ENCODE peak calls at places on chromosome 7, in four cellular contexts. D is brain microvascular endothelial cell, E is retina, Q is T-helper 2 cell. N is an unnamed sample.

GRCh38 chr7:26648429-26649015 is 215.9 kb downstream of the SKAP2 start:
- DNase-seq in D (no peak), E (no peak), Q (no peak), N (no peak)

GRCh38 chr7:132424277-132424676 is 152.0 kb downstream of the PLXNA4 start:
- DNase-seq in E (no peak), D (no peak), Q (no peak), N (no peak)

GRCh38 chr7:39324134-39324760 is 242.0 kb upstream of the YAE1 start:
- DNase-seq in E (no peak), Q (no peak), D (no peak), N (no peak)

GRCh38 chr7:80821781-80822180 is 97.1 kb downstream of the SEMA3C start:
- DNase-seq in Q (no peak), E (no peak), D (no peak), N (no peak)

GRCh38 chr7:118974836-118975235 is 750.3 kb downstream of the ANKRD7 start:
- DNase-seq in D (no peak), Q (no peak), E (no peak), N (no peak)

GRCh38 chr7:5495581-5496375 is 72.1 kb upstream of the TNRC18 start:
- DNase-seq in Q (no peak), D (no peak), E (no peak), N (no peak)

GRCh38 chr7:38120076-38120475 is 58.0 kb upstream of the STARD3NL start:
- DNase-seq in D (no peak), Q (no peak), E (no peak), N (no peak)

GRCh38 chr7:36563706-36564325 is 160.5 kb downstream of the AOAH start:
- DNase-seq in Q (no peak), D (no peak), E (no peak), N (no peak)

GRCh38 chr7:157713591-157713990 is 376.8 kb downstream of the DNAJB6 start:
- DNase-seq in E (no peak), Q (no peak), D (no peak), N (no peak)

GRCh38 chr7:123538189-123538714 is 3.9 kb upstream of the IQUB start:
- DNase-seq in D (peak; percentile 36), E (no peak), Q (no peak), N (no peak)

GRCh38 chr7:150405584-150406310 is 26.6 kb downstream of the ZNF775 start:
- DNase-seq in D (peak; percentile 27), Q (no peak), E (peak; percentile 82), N (no peak)

GRCh38 chr7:17402628-17403278 is 104.3 kb downstream of the AHR start:
- DNase-seq in Q (no peak), D (no peak), E (no peak), N (peak; percentile 43)

GRCh38 chr7:121610243-121610642 is 214.1 kb upstream of the FAM3C start:
- DNase-seq in E (no peak), D (no peak), Q (no peak), N (no peak)

GRCh38 chr7:78749052-78749746 is 704.3 kb downstream of the MAGI2 start:
- DNase-seq in E (no peak), Q (no peak), D (no peak), N (no peak)

GRCh38 chr7:80439894-80440811 is 71.7 kb downstream of the GNAT3 start:
- DNase-seq in Q (no peak), E (no peak), D (peak; percentile 65), N (no peak)

GRCh38 chr7:105173586-105173985 is 159.6 kb downstream of the KMT2E start:
- DNase-seq in E (no peak), D (no peak), Q (no peak), N (peak; percentile 11)

GRCh38 chr7:82623812-82624211 is 180.2 kb upstream of the CACNA2D1 start:
- DNase-seq in Q (no peak), D (no peak), E (no peak), N (no peak)

GRCh38 chr7:116180302-116180701 is 30.0 kb upstream of the TES start:
- DNase-seq in D (peak; percentile 66), Q (no peak), E (peak; percentile 31), N (peak; percentile 69)

GRCh38 chr7:30465342-30466170 is 13.0 kb downstream of the NOD1 start:
- DNase-seq in Q (no peak), D (no peak), E (no peak), N (peak; percentile 98)

GRCh38 chr7:37920619-37921339 is at the start of gene EPDR1:
- DNase-seq in Q (no peak), E (peak; percentile 87), D (peak; percentile 25), N (peak; percentile 84)

GRCh38 chr7:24898691-24899090 is 81.3 kb downstream of the OSBPL3 start:
- DNase-seq in Q (no peak), E (no peak), D (peak; percentile 60), N (no peak)

GRCh38 chr7:153224890-153225289 is 465.3 kb downstream of the ACTR3B start:
- DNase-seq in E (no peak), D (no peak), Q (no peak), N (no peak)

GRCh38 chr7:150976529-150977381 is 1.4 kb downstream of the KCNH2 start:
- DNase-seq in Q (no peak), D (no peak), E (no peak), N (no peak)

GRCh38 chr7:50739744-50740455 is 42.8 kb downstream of the GRB10 start:
- DNase-seq in E (no peak), D (no peak), Q (peak; percentile 52), N (no peak)

GRCh38 chr7:37105762-37106161 is 342.9 kb downstream of the ELMO1 start:
- DNase-seq in D (no peak), E (no peak), Q (no peak), N (no peak)

GRCh38 chr7:100127866-100128601 is 1.3 kb downstream of the MBLAC1 start:
- DNase-seq in Q (no peak), D (no peak), E (peak; percentile 71), N (peak; percentile 66)

GRCh38 chr7:103879411-103879810 is 110.0 kb downstream of the RELN start:
- DNase-seq in Q (no peak), D (no peak), E (no peak), N (peak; percentile 58)

GRCh38 chr7:156764016-156764669 is 123.6 kb downstream of the RNF32 start:
- DNase-seq in Q (no peak), E (peak; percentile 54), D (peak; percentile 71), N (no peak)

GRCh38 chr7:130957140-130957513 is 223.1 kb upstream of the KLF14 start:
- DNase-seq in D (no peak), Q (peak; percentile 52), E (no peak), N (no peak)

GRCh38 chr7:44263342-44264082 is 61.9 kb downstream of the CAMK2B start:
- DNase-seq in D (no peak), Q (no peak), E (no peak), N (no peak)

GRCh38 chr7:33842141-33842540 is 63.2 kb upstream of the BMPER start:
- DNase-seq in Q (no peak), E (no peak), D (no peak), N (no peak)

GRCh38 chr7:44824894-44825526 is 22.9 kb downstream of the H2AZ2 start:
- DNase-seq in Q (no peak), E (no peak), D (no peak), N (no peak)

GRCh38 chr7:20329389-20330175 is 1.1 kb upstream of the ITGB8 start:
- DNase-seq in Q (no peak), D (peak; percentile 61), E (peak; percentile 88), N (peak; percentile 69)

N was measured in RPMI8226.